ENCODE peak calls at places on chromosomes 13 and 19, in four cellular contexts. J, L, F and H are unnamed samples.

GRCh38 chr19:16062789-16063188 is 13.5 kb upstream of the TPM4 start:
- DNase-seq in J (peak), L (peak), F (no peak), H (no peak)

GRCh38 chr13:19713186-19713965 is 69.4 kb downstream of the PSPC1 start:
- DNase-seq in J (peak), L (no peak), F (no peak), H (peak)

GRCh38 chr19:4584670-4585460 is 25.4 kb upstream of the SEMA6B start:
- DNase-seq in J (peak), L (no peak), F (no peak), H (no peak)

GRCh38 chr13:106680796-106681482 is 113.0 kb upstream of the ARGLU1 start:
- DNase-seq in J (no peak), L (no peak), F (no peak), H (no peak)

GRCh38 chr19:30222993-30223865 is 149.0 kb upstream of the ZNF536 start:
- DNase-seq in J (no peak), L (no peak), F (no peak), H (no peak)

GRCh38 chr13:114319441-114319871 is 5.2 kb downstream of the CHAMP1 start:
- DNase-seq in J (no peak), L (no peak), F (no peak), H (no peak)

GRCh38 chr19:51084505-51084904 is 1.8 kb upstream of the KLK14 start:
- DNase-seq in J (no peak), L (no peak), F (no peak), H (no peak)

GRCh38 chr13:94710881-94711560 is 1.3 kb downstream of the SOX21 start:
- DNase-seq in J (peak), L (peak), F (no peak), H (no peak)

GRCh38 chr13:24985102-24985501 is 110.8 kb upstream of the PABPC3 start:
- DNase-seq in J (peak), L (no peak), F (no peak), H (no peak)

GRCh38 chr19:39941615-39942507 is 7.4 kb upstream of the FCGBP start:
- DNase-seq in J (no peak), L (no peak), F (no peak), H (peak)

GRCh38 chr19:29660835-29661234 is 4.4 kb upstream of the PLEKHF1 start:
- DNase-seq in J (peak), L (no peak), F (no peak), H (no peak)

GRCh38 chr13:76939215-76939614 is 9.1 kb upstream of the ACOD1 start:
- DNase-seq in J (no peak), L (no peak), F (no peak), H (no peak)

GRCh38 chr13:73040479-73040878 is 18.3 kb upstream of the KLF5 start:
- DNase-seq in J (no peak), L (no peak), F (peak), H (no peak)

GRCh38 chr13:85631801-85632200 is 167.4 kb downstream of the SLITRK6 start:
- DNase-seq in J (no peak), L (no peak), F (no peak), H (no peak)

GRCh38 chr19:34505321-34506025 is 23.9 kb downstream of the WTIP start:
- DNase-seq in J (no peak), L (no peak), F (no peak), H (no peak)

GRCh38 chr19:4554717-4555116 is 4.8 kb downstream of the SEMA6B start:
- DNase-seq in J (no peak), L (no peak), F (no peak), H (no peak)

GRCh38 chr13:110887955-110888333 is 26.9 kb downstream of the ANKRD10 start:
- DNase-seq in J (no peak), L (no peak), F (no peak), H (no peak)

GRCh38 chr13:46523972-46524737 is 28.8 kb upstream of the LRCH1 start:
- DNase-seq in J (no peak), L (no peak), F (no peak), H (no peak)

GRCh38 chr13:25200783-25201182 is 28.7 kb upstream of the AMER2 start:
- DNase-seq in J (no peak), L (no peak), F (no peak), H (no peak)

GRCh38 chr19:4197625-4198466 is 15.4 kb downstream of the ANKRD24 start:
- DNase-seq in J (peak), L (peak), F (no peak), H (no peak)

GRCh38 chr13:112951674-112952371 is 17.2 kb upstream of the MCF2L start:
- DNase-seq in J (no peak), L (no peak), F (peak), H (no peak)

GRCh38 chr19:42066075-42066754 is 3.8 kb downstream of the GRIK5 start:
- DNase-seq in J (peak), L (peak), F (no peak), H (no peak)

GRCh38 chr19:13579388-13580060 is 73.2 kb upstream of the CACNA1A start:
- DNase-seq in J (no peak), L (no peak), F (no peak), H (no peak)

GRCh38 chr13:67119481-67119883 is 110.7 kb downstream of the PCDH9 start:
- DNase-seq in J (no peak), L (no peak), F (no peak), H (no peak)

GRCh38 chr19:44303976-44304568 is 753 bp downstream of the ZNF235 start:
- DNase-seq in J (peak), L (peak), F (no peak), H (no peak)

GRCh38 chr19:38737297-38737865 is 6.9 kb downstream of the CAPN12 start:
- DNase-seq in J (no peak), L (no peak), F (no peak), H (no peak)

GRCh38 chr19:56639217-56639616 is 3.7 kb upstream of the SMIM17 start:
- DNase-seq in J (no peak), L (no peak), F (no peak), H (no peak)

GRCh38 chr13:34310539-34310938 is 492.6 kb downstream of the RFC3 start:
- DNase-seq in J (no peak), L (no peak), F (no peak), H (no peak)

GRCh38 chr19:13241321-13242104 is 91.3 kb downstream of the IER2 start:
- DNase-seq in J (no peak), L (no peak), F (no peak), H (no peak)

GRCh38 chr19:6110360-6110977 is at the start of gene RFX2:
- DNase-seq in J (peak), L (peak), F (peak), H (peak)

GRCh38 chr13:23870356-23871146 is 18.6 kb downstream of the MIPEP start:
- DNase-seq in J (no peak), L (no peak), F (no peak), H (no peak)

GRCh38 chr13:51244637-51245405 is 22.6 kb downstream of the FAM124A start:
- DNase-seq in J (no peak), L (no peak), F (no peak), H (no peak)

GRCh38 chr13:48975101-48975925 is at the start of gene FNDC3A:
- DNase-seq in J (peak), L (peak), F (peak), H (no peak)

GRCh38 chr13:80341098-80341701 is at the start of gene SPRY2:
- DNase-seq in J (peak), L (peak), F (peak), H (no peak)

GRCh38 chr13:51246411-51247298 is 24.5 kb downstream of the FAM124A start:
- DNase-seq in J (no peak), L (no peak), F (no peak), H (no peak)

GRCh38 chr13:41263261-41263971 is at the start of gene MTRF1:
- DNase-seq in J (peak), L (peak), F (peak), H (peak)

GRCh38 chr19:5078666-5079409 is 109.9 kb downstream of the KDM4B start:
- DNase-seq in J (no peak), L (no peak), F (no peak), H (no peak)

GRCh38 chr13:24271611-24272451 is 37.5 kb upstream of the C1QTNF9 start:
- DNase-seq in J (no peak), L (peak), F (peak), H (peak)

GRCh38 chr19:45368127-45368526 is 2.2 kb downstream of the ERCC2 start:
- DNase-seq in J (no peak), L (no peak), F (no peak), H (no peak)
- TF ChIP-seq TARDBP in J (no peak), L (no peak), F (no peak), H (no peak)

DNA sequence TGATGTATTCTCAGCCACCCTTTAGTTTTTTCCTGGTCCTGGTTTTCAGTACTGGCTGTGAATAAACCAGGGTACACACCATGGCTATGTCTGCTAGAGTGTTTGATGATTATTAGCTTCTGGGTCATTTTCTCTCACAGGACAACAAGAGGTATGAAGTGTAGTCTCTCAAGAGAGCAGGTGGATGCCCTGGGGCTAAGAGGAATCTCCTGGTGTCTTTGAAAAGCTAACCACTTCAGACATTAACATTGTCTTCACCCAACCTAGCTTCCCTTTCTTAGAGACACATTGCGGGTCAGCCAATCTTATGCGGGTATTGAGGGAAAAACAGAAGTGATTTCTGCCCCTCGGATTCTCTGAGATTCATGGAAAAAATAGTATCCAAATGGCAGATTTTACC is 1.6 kb downstream of the ZNF730 start:
- DNase-seq in J (no peak), L (no peak), F (no peak), H (no peak)
- TF ChIP-seq TARDBP in J (no peak), L (no peak), F (no peak), H (no peak)

DNA sequence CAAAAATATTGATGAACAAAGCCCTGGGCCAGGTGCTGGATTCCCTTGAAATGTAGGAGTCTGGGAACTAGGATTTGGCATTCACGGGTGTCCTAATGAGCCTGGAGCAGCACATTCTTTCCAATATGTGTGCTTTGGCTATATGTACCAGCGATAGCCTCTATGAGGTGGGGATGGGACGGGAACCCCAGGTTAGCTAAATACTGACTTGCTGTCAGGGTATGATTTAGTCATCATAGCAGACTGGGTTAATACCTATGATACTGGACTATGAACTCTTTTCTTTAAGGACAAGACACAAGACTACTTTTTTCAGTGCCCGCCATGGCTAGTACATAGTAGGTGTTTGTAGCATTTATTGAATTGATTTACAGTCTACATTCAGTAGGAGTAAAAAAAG is 152.7 kb downstream of the KCNRG start:
- DNase-seq in J (no peak), L (no peak), F (no peak), H (no peak)
- TF ChIP-seq TARDBP in J (no peak), L (no peak), F (no peak), H (no peak)

GRCh38 chr19:20928371-20928770 is 5.3 kb downstream of the ZNF85 start:
- DNase-seq in J (no peak), L (no peak), F (no peak), H (no peak)
- TF ChIP-seq TARDBP in J (no peak), L (no peak), F (no peak), H (no peak)

DNA sequence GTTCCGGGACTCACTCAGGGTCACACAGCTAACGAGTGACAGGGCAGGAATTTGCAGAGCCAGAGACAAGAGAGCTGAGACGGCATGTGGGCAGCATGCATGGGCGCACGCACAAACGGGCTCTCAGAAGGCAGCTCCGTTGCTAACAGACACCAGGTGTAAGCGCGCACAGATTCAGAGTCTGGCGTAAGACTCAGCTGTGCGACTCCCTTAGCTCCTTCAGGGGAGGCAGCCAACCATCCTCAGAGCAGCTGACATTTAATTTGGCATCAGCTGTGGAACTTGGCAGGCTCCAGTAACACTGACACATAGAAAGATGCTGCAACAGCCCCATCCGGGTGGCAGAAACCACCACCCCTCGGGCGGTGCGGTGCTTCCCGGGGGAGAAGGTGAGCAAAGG is 7.5 kb upstream of the TM6SF2 start:
- DNase-seq in J (no peak), L (no peak), F (no peak), H (no peak)
- TF ChIP-seq TARDBP in J (no peak), L (no peak), F (no peak), H (no peak)

GRCh38 chr13:63680704-63681103 is 2265.1 kb upstream of the PCDH20 start:
- DNase-seq in J (no peak), L (no peak), F (no peak), H (no peak)
- TF ChIP-seq TARDBP in J (no peak), L (no peak), F (no peak), H (no peak)

GRCh38 chr19:36210497-36210896 is 4.0 kb downstream of the ZNF565 start:
- DNase-seq in J (no peak), L (no peak), F (no peak), H (no peak)

GRCh38 chr19:36203293-36203692 is 11.2 kb downstream of the ZNF565 start:
- DNase-seq in J (no peak), L (no peak), F (no peak), H (no peak)

GRCh38 chr19:36209372-36209771 is 5.1 kb downstream of the ZNF565 start:
- DNase-seq in J (no peak), L (no peak), F (no peak), H (no peak)

GRCh38 chr19:36212895-36213294 is 1.6 kb downstream of the ZNF565 start:
- DNase-seq in J (no peak), L (no peak), F (no peak), H (no peak)

DNA sequence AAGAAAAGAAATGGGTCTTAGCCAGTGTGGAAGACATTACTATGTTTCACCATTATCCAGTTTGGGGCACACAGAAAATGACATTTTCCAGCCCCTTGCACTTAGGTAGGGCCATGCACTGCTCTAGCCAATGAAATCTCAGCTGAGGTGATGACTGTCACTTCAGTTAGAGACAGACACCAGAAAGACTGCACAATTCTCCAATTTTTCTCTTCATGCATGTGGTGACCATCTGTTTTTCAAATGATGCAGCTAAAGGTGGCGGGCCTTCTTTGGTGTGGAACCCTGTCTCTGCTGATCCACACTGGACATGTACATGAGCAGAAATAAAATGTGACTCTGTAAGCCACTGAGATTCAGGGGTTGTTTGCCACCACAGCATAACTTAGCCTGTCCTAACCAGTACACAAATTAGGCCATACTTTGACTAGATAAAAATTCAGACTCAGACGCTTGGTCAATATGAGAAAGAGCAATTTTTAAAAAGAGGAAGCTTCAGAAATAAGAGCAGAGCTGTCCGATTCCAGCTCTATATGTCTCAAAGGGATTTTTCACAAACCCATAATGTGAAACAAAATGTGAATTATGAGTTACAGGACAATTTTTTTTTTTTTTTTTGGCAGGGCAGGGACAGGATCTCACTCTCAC is 6.7 kb downstream of the ZNF565 start:
- DNase-seq in J (no peak), L (no peak), F (no peak), H (peak)
- TF ChIP-seq TARDBP in J (no peak), L (no peak), F (no peak), H (no peak)

DNA sequence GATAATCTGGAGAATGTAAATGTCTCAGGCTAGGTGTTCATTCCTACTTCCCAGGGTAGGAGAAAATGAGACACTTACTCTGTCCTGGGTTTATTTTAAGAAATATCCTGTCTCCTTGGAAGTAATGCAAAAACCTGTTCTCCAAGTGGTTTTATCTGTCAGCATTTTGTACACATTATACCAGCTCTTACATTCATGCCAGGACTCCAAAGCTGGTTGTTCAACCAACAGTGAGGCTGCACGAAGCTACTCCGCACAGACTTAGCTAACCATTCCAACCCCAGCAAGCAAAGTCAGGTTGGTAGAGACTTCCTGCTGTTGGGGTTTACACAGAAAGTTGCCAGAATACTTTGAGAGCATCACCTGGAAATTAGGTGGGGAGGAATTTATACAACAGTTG is 55.6 kb downstream of the SLC7A1 start:
- DNase-seq in J (no peak), L (no peak), F (no peak), H (no peak)
- TF ChIP-seq TARDBP in J (no peak), L (no peak), F (no peak), H (no peak)